ENCODE peak calls at places on chromosome 7, in six cellular contexts. One of them, this sample, is unnamed.

GRCh38 chr7:156153590-156153989 is 341.3 kb upstream of the SHH start:
- DNase-seq in H9: no peak
- DNase-seq in mesenchymal stem cell: no peak
- DNase-seq in trophoblast cell: no peak
- DNase-seq in neuronal stem cell: no peak
- DNase-seq in H1: no peak
- DNase-seq in this sample: no peak

GRCh38 chr7:128869138-128869943 is 6.7 kb downstream of the ATP6V1F start:
- DNase-seq in H1: peak; percentile 81
- DNase-seq in trophoblast cell: peak; percentile 66
- DNase-seq in H9: peak; percentile 63
- DNase-seq in neuronal stem cell: peak; percentile 59
- DNase-seq in mesenchymal stem cell: peak; percentile 38
- DNase-seq in this sample: peak; percentile 23

GRCh38 chr7:102255916-102256315 is 30.8 kb upstream of the SH2B2 start:
- DNase-seq in H9: no peak
- DNase-seq in mesenchymal stem cell: no peak
- DNase-seq in trophoblast cell: no peak
- DNase-seq in H1: no peak
- DNase-seq in neuronal stem cell: no peak
- DNase-seq in this sample: no peak

GRCh38 chr7:155860840-155861479 is 48.7 kb upstream of the SHH start:
- DNase-seq in H1: no peak
- DNase-seq in trophoblast cell: no peak
- DNase-seq in mesenchymal stem cell: no peak
- DNase-seq in neuronal stem cell: no peak
- DNase-seq in H9: no peak
- DNase-seq in this sample: peak; percentile 64

GRCh38 chr7:7783001-7783400 is 64.6 kb upstream of the RPA3 start:
- DNase-seq in H9: no peak
- DNase-seq in H1: no peak
- DNase-seq in trophoblast cell: no peak
- DNase-seq in mesenchymal stem cell: no peak
- DNase-seq in neuronal stem cell: no peak
- DNase-seq in this sample: no peak

GRCh38 chr7:68401313-68401712 is 1197.0 kb upstream of the AUTS2 start:
- DNase-seq in H1: no peak
- DNase-seq in trophoblast cell: no peak
- DNase-seq in neuronal stem cell: no peak
- DNase-seq in H9: no peak
- DNase-seq in mesenchymal stem cell: no peak
- DNase-seq in this sample: no peak

GRCh38 chr7:101630591-101630990 is 1.5 kb upstream of the MYL10 start:
- DNase-seq in mesenchymal stem cell: peak; percentile 24
- DNase-seq in H1: no peak
- DNase-seq in neuronal stem cell: no peak
- DNase-seq in trophoblast cell: peak; percentile 80
- DNase-seq in H9: no peak
- DNase-seq in this sample: peak; percentile 18

GRCh38 chr7:44561962-44562621 is 11.6 kb downstream of the DDX56 start:
- DNase-seq in neuronal stem cell: no peak
- DNase-seq in trophoblast cell: peak; percentile 84
- DNase-seq in mesenchymal stem cell: peak; percentile 53
- DNase-seq in H1: no peak
- DNase-seq in H9: no peak
- DNase-seq in this sample: peak; percentile 54

GRCh38 chr7:156790264-156790663 is 102.7 kb downstream of the LMBR1 start:
- DNase-seq in neuronal stem cell: no peak
- DNase-seq in H1: no peak
- DNase-seq in mesenchymal stem cell: no peak
- DNase-seq in trophoblast cell: no peak
- DNase-seq in H9: no peak
- DNase-seq in this sample: no peak

GRCh38 chr7:132234751-132235150 is 341.5 kb downstream of the PLXNA4 start:
- DNase-seq in neuronal stem cell: no peak
- DNase-seq in mesenchymal stem cell: peak; percentile 38
- DNase-seq in H1: no peak
- DNase-seq in trophoblast cell: peak; percentile 71
- DNase-seq in H9: no peak
- DNase-seq in this sample: no peak
- H4K91ac ChIP-seq in neuronal stem cell: no peak overlapping the region
- H4K91ac ChIP-seq in mesenchymal stem cell: no peak overlapping the region
- H4K91ac ChIP-seq in H1: no peak overlapping the region
- H4K91ac ChIP-seq in trophoblast cell: no peak overlapping the region
- H4K91ac ChIP-seq in H9: no peak overlapping the region
- H4K91ac ChIP-seq in this sample: no peak overlapping the region

DNA sequence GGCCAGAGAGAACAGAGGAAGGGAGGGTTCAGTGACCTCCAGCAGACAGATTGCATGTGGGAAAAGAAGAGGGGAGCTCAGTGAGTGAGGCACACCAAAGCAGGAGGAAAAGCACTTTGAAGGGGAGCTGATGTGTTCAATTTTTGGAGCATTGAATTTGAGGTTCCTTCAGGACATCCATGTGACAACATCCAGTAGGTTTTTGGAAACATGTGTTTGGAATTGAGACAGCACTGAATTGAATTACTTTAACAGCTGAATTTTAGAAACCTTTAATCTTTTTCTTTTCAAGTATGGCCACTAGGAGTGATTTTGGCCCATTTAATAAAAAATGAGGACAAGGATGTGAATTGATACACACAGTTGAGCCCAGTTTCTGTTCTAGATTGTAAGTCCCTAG is 101.8 kb upstream of the SEC61G start:
- DNase-seq in neuronal stem cell: no peak
- DNase-seq in mesenchymal stem cell: no peak
- DNase-seq in trophoblast cell: no peak
- DNase-seq in H1: no peak
- DNase-seq in H9: no peak
- DNase-seq in this sample: no peak
- H4K91ac ChIP-seq in neuronal stem cell: no peak overlapping the region
- H4K91ac ChIP-seq in mesenchymal stem cell: no peak overlapping the region
- H4K91ac ChIP-seq in trophoblast cell: no peak overlapping the region
- H4K91ac ChIP-seq in H1: no peak overlapping the region
- H4K91ac ChIP-seq in H9: no peak overlapping the region
- H4K91ac ChIP-seq in this sample: no peak overlapping the region

GRCh38 chr7:140197938-140198337 is 21.2 kb upstream of the KDM7A start:
- DNase-seq in H9: no peak
- DNase-seq in mesenchymal stem cell: no peak
- DNase-seq in H1: no peak
- DNase-seq in neuronal stem cell: no peak
- DNase-seq in trophoblast cell: no peak
- DNase-seq in this sample: no peak
- H4K91ac ChIP-seq in H9: no peak overlapping the region
- H4K91ac ChIP-seq in mesenchymal stem cell: no peak overlapping the region
- H4K91ac ChIP-seq in H1: no peak overlapping the region
- H4K91ac ChIP-seq in neuronal stem cell: no peak overlapping the region
- H4K91ac ChIP-seq in trophoblast cell: no peak overlapping the region
- H4K91ac ChIP-seq in this sample: no peak overlapping the region

DNA sequence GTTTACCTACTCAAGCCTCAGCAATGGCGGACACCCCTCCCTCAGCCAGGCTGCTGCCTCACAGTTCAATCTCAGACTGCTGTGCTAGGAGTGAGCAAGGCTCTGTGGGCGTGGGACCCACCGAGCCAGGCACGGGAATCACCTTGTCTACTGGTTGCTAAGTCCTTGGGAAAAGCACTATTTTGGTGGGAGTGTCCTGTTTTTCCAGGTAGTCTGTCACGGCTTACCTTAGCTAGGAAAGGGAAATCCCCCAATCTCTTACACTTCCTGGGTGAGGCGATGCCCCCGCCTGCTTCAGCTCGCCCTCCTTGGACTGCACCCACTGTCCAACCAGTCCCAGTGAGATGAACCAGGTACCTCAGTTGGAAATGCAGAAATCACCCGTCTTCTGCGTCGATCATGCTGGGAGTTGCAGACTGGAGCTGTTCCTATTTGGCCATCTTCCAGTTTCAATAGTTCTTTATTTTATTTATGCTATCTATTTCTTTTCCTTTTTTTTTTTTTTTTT is at the start of gene HYAL4:
- DNase-seq in neuronal stem cell: no peak
- DNase-seq in H1: no peak
- DNase-seq in H9: no peak
- DNase-seq in trophoblast cell: no peak
- DNase-seq in mesenchymal stem cell: no peak
- DNase-seq in this sample: no peak
- H4K91ac ChIP-seq in neuronal stem cell: no peak within 1 kb of the TSS
- H4K91ac ChIP-seq in H1: no peak within 1 kb of the TSS
- H4K91ac ChIP-seq in H9: no peak within 1 kb of the TSS
- H4K91ac ChIP-seq in trophoblast cell: peak within 1 kb of the TSS; percentile 47
- H4K91ac ChIP-seq in mesenchymal stem cell: no peak within 1 kb of the TSS
- H4K91ac ChIP-seq in this sample: no peak within 1 kb of the TSS

DNA sequence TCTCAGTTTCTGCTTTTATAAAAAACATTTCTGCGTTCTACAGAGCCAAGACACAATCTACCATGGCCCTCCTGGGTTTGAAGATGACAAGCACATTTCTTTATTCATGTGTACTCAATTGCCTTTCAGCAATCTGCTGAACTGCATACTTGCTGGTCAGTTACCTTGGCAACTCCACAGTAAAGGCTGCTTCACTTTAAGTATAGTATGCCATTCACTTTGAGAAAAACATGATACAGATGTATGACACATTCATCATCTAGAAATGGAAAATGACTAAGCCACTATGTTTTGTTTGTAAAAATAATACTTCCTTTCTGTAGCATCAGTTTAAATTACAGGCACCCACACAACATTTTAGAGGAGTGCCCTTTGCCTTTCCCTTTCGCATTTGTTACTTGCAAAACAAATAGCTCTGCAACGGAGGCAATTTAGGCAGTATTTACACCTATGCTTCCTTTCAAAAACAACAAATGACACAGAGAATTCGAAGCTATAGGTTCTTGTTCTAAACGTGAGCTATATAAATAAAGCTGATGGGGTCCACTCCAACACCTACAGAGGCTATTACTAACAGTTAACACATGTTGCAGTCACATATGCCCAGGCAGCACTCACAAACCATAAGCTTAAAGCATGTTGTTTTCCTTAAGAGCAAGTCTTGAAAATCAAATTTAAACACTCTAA is 23.5 kb downstream of the SGCE start:
- DNase-seq in neuronal stem cell: no peak
- DNase-seq in trophoblast cell: peak; percentile 50
- DNase-seq in H9: no peak
- DNase-seq in H1: no peak
- DNase-seq in mesenchymal stem cell: peak; percentile 54
- DNase-seq in this sample: peak; percentile 80
- H4K91ac ChIP-seq in neuronal stem cell: no peak overlapping the region
- H4K91ac ChIP-seq in trophoblast cell: no peak overlapping the region
- H4K91ac ChIP-seq in H9: no peak overlapping the region
- H4K91ac ChIP-seq in H1: no peak overlapping the region
- H4K91ac ChIP-seq in mesenchymal stem cell: no peak overlapping the region
- H4K91ac ChIP-seq in this sample: no peak overlapping the region

This sample was measured in IMR-90.